ENCODE peak calls at places on chromosomes 2 and 18, in four cellular contexts. Q is GOT3, K is RWPE1, V is NCI-H2029. G is an unnamed sample.

GRCh38 chr2:74385396-74385795 is 5.3 kb upstream of the DCTN1 start:
- DNase-seq in V (no peak), Q (no peak), K (no peak), G (no peak)

GRCh38 chr2:203341741-203342310 is 13.6 kb downstream of the ABI2 start:
- DNase-seq in K (no peak), Q (no peak), V (no peak), G (no peak)

GRCh38 chr2:174210861-174211260 is 37.5 kb downstream of the OLA1 start:
- DNase-seq in K (no peak), Q (no peak), V (no peak), G (no peak)

GRCh38 chr2:241540766-241541561 is 17.6 kb upstream of the BOK start:
- DNase-seq in V (peak; percentile 22), Q (no peak), K (peak; percentile 93), G (no peak)

GRCh38 chr18:37362158-37362890 is 203.3 kb downstream of the CELF4 start:
- DNase-seq in V (no peak), Q (no peak), K (no peak), G (peak; percentile 69)

GRCh38 chr2:30981519-30981918 is 156.7 kb downstream of the GALNT14 start:
- DNase-seq in Q (no peak), V (no peak), K (no peak), G (no peak)

GRCh38 chr2:8380026-8380425 is 301.8 kb upstream of the ID2 start:
- DNase-seq in Q (no peak), K (no peak), V (no peak), G (no peak)

GRCh38 chr2:15817748-15818147 is 122.6 kb upstream of the MYCN start:
- DNase-seq in V (no peak), Q (no peak), K (no peak), G (no peak)

GRCh38 chr2:54455584-54456525 is at the start of gene SPTBN1:
- DNase-seq in V (peak; percentile 30), Q (peak; percentile 63), K (peak; percentile 62), G (no peak)

GRCh38 chr18:54163458-54163857 is 61.0 kb downstream of the MBD2 start:
- DNase-seq in V (no peak), K (no peak), Q (no peak), G (no peak)

G was measured in iPS DF 19.7.